ENCODE peak calls at places on chromosomes 16 and 17, in six cellular contexts. F is right lobe of liver, Q is breast epithelium, C is neural progenitor cell, M is esophagus squamous epithelium, R is hepatocyte. G is an unnamed sample. For H3K27me3, the result is how much of the 10 kb centered on the place peaks cover.

GRCh38 chr16:25823891-25824290 is 132.1 kb downstream of the HS3ST4 start:
- DNase-seq in F (no peak), Q (no peak), C (no peak), M (no peak), R (peak), G (peak)

GRCh38 chr17:59501690-59502089 is 63.7 kb upstream of the DHX40 start:
- DNase-seq in F (no peak), Q (no peak), C (no peak), M (no peak), R (no peak), G (no peak)

GRCh38 chr16:65218348-65218747 is 96.5 kb upstream of the CDH11 start:
- DNase-seq in F (no peak), Q (no peak), C (no peak), M (no peak), R (no peak), G (no peak)

GRCh38 chr16:2036200-2036966 is 9.7 kb downstream of the NHERF2 start:
- DNase-seq in F (peak), Q (no peak), C (no peak), M (no peak), R (no peak), G (no peak)

GRCh38 chr16:4218202-4218601 is 23.7 kb downstream of the SRL start:
- DNase-seq in F (no peak), Q (no peak), C (no peak), M (no peak), R (no peak), G (no peak)

GRCh38 chr16:27463741-27464662 is 62.0 kb downstream of the IL21R start:
- DNase-seq in F (no peak), Q (no peak), C (no peak), M (no peak), R (no peak), G (no peak)

GRCh38 chr17:67475161-67475887 is 98.2 kb downstream of the PITPNC1 start:
- DNase-seq in F (peak), Q (peak), C (peak), M (no peak), R (peak), G (peak)

GRCh38 chr17:69050999-69051775 is 9.5 kb downstream of the ABCA9 start:
- DNase-seq in F (no peak), Q (no peak), C (no peak), M (no peak), R (no peak), G (no peak)

GRCh38 chr17:43033947-43034622 is 9.1 kb downstream of the RND2 start:
- DNase-seq in F (no peak), Q (no peak), C (peak), M (no peak), R (no peak), G (no peak)

GRCh38 chr17:82077617-82078358 is 12.2 kb upstream of the DUS1L start:
- DNase-seq in F (no peak), Q (no peak), C (peak), M (no peak), R (no peak), G (no peak)

GRCh38 chr17:64147110-64148016 is 17.4 kb upstream of the ERN1 start:
- DNase-seq in F (no peak), Q (no peak), C (no peak), M (no peak), R (no peak), G (peak)

GRCh38 chr17:64781013-64781392 is 118.9 kb upstream of the SMURF2 start:
- DNase-seq in F (no peak), Q (no peak), C (peak), M (no peak), R (no peak), G (no peak)

GRCh38 chr16:71952818-71953217 is 47.4 kb downstream of the PKD1L3 start:
- DNase-seq in F (no peak), Q (no peak), C (no peak), M (no peak), R (no peak), G (no peak)

GRCh38 chr16:84367297-84367680 is 1.0 kb upstream of the ATP2C2 start:
- DNase-seq in F (no peak), Q (no peak), C (no peak), M (no peak), R (no peak), G (no peak)

GRCh38 chr17:8365143-8365542 is 11.4 kb downstream of the KRABD2 start:
- DNase-seq in F (no peak), Q (no peak), C (no peak), M (no peak), R (no peak), G (peak)

GRCh38 chr17:40615295-40615988 is 32.2 kb downstream of the SMARCE1 start:
- DNase-seq in F (peak), Q (peak), C (peak), M (no peak), R (peak), G (peak)

GRCh38 chr16:24906901-24907300 is 61.1 kb downstream of the SLC5A11 start:
- DNase-seq in F (no peak), Q (no peak), C (no peak), M (no peak), R (no peak), G (no peak)

GRCh38 chr17:64084940-64085649 is 44.8 kb downstream of the ERN1 start:
- DNase-seq in F (no peak), Q (no peak), C (peak), M (no peak), R (no peak), G (peak)

GRCh38 chr16:84985079-84986065 is 26.0 kb downstream of the ZDHHC7 start:
- DNase-seq in F (no peak), Q (no peak), C (no peak), M (no peak), R (no peak), G (peak)

GRCh38 chr17:29376667-29377268 is 13.4 kb upstream of the TAOK1 start:
- DNase-seq in F (no peak), Q (no peak), C (peak), M (no peak), R (peak), G (peak)

GRCh38 chr16:69089091-69089912 is 16.2 kb upstream of the HAS3 start:
- DNase-seq in F (peak), Q (no peak), C (peak), M (no peak), R (peak), G (peak)

GRCh38 chr17:50511058-50511457 is 2.8 kb downstream of the MYCBPAP start:
- DNase-seq in F (no peak), Q (no peak), C (no peak), M (no peak), R (no peak), G (peak)

GRCh38 chr17:37671813-37672544 is 28.7 kb upstream of the DDX52 start:
- DNase-seq in F (no peak), Q (no peak), C (no peak), M (no peak), R (no peak), G (peak)

DNA sequence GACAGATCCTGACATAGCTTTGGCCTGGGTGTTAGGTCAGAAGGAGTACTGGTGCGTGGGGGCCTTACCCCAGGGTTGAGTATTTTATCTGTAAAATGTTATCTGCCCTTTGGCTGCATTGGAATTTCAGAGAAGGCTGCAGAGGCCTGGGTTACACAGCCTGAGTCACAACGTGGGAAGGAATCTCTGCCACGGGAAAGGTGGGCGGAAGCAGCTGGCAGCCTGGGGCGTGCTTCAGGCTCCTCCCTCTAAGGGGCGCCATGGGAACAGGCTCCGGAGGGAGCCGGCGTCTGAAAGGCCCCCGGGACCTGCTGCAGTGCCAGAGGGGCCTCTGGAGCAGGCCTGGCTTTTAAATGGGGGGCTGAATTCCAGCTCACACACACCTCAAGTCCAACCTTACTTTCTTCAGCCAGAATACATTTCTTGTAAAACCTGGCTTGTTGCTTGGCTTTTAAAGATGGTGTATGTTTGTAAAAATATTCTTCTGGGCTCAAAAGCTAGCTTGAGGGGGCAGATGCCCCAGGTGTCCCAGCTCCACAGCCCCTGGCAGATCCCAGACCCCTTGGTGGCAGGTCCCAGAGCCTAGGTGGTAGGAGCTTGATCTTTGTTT is 142.2 kb downstream of the RAB11FIP4 start:
- DNase-seq in F (no peak), Q (no peak), C (peak), M (no peak), R (peak), G (peak)
- H3K4me3 ChIP-seq in F (no peak), Q (no peak), C (no peak), M (no peak), R (no peak), G (no peak)

GRCh38 chr16:23843143-23843542 is 7.4 kb downstream of the PRKCB start:
- DNase-seq in F (no peak), Q (no peak), C (no peak), M (no peak), R (no peak), G (no peak)
- TF ChIP-seq CTCF in F (no peak), Q (no peak), C (no peak), M (no peak), R (no peak), G (no peak)

GRCh38 chr17:290121-290521 is 62.5 kb downstream of the RPH3AL start:
- DNase-seq in F (peak), Q (peak), C (no peak), M (no peak), R (no peak), G (no peak)
- H3K27me3 ChIP-seq in F (under half), Q (under half), C (under half), M (under half), R (under half), G (under half)

DNA sequence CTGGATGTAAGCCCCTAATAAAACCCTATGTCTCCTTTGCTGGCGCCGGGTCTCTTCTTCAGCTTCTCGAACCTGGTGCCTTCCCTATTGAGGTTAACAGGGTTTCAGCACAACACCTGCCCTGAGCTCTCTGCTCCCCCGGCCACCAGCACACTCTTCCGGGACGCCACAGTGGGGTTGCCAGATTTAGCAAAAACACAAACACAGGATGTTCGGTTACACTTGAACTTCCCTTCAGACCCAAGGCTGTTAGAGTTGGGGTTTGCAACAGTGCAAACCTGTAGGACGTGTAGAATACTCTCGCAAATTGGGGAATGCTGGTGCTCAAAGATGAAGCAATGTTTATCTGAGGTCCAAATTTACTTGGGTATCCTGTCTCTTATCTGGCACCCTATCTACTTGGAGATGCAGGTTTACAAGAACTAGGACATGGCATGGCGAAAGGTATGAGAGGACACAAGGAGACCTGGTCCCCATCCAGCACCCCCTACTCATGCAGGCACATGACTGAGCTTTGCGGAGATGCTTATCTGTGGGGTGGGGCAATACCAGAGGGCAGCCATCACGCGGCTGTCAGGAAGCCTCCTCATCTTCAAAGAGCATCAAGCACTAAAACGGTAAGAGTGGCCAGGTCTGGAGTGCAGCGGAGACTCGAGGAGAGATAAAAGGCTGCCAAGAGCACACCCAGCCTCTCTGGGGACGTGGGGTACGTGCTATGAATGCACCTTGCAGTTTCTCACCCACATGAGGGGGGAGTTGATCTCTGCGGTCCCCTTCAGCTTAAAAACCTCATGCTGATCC is 52.8 kb downstream of the SDK2 start:
- DNase-seq in F (no peak), Q (no peak), C (no peak), M (no peak), R (no peak), G (no peak)
- H3K4me3 ChIP-seq in F (no peak), Q (no peak), C (no peak), M (no peak), R (no peak), G (no peak)